ENCODE peak calls at places on chromosomes 7 and 10, in six cellular contexts. S is uterus, A is hepatocyte, T is kidney epithelial cell, C is A549, U is ovary. H is an unnamed sample.

GRCh38 chr10:4283841-4284610 is 499.0 kb upstream of the KLF6 start:
- DNase-seq in T (no peak), A (no peak), U (peak; percentile 80), S (peak; percentile 67), C (no peak), H (peak; percentile 61)

GRCh38 chr10:32149257-32149955 is 93.2 kb upstream of the KIF5B start:
- DNase-seq in T (peak; percentile 47), S (peak; percentile 88), C (peak; percentile 66), U (peak; percentile 76), A (no peak), H (peak; percentile 77)

GRCh38 chr7:86943447-86943846 is 116.0 kb downstream of the ELAPOR2 start:
- DNase-seq in S (no peak), T (no peak), A (no peak), U (no peak), C (no peak), H (no peak)

GRCh38 chr10:79068562-79069324 is at the start of gene ZMIZ1:
- DNase-seq in C (peak; percentile 92), U (peak; percentile 92), A (peak; percentile 93), T (peak; percentile 61), S (peak; percentile 90), H (peak; percentile 65)

GRCh38 chr10:50515420-50515819 is 108.3 kb downstream of the SGMS1 start:
- DNase-seq in T (no peak), C (no peak), U (no peak), S (no peak), A (no peak), H (no peak)

GRCh38 chr10:132689721-132690360 is 96.1 kb downstream of the NKX6-2 start:
- DNase-seq in C (no peak), S (no peak), T (no peak), U (peak; percentile 19), A (no peak), H (no peak)

GRCh38 chr7:112707655-112708054 is 82.5 kb downstream of the TMEM168 start:
- DNase-seq in U (no peak), A (no peak), T (no peak), C (no peak), S (no peak), H (no peak)

GRCh38 chr10:61898435-61898778 is 3.1 kb upstream of the ARID5B start:
- DNase-seq in A (no peak), S (no peak), U (no peak), C (no peak), T (no peak), H (no peak)

GRCh38 chr10:93300518-93300917 is 181.6 kb downstream of the MYOF start:
- DNase-seq in A (no peak), C (no peak), T (no peak), S (no peak), U (no peak), H (no peak)

GRCh38 chr10:93296151-93296550 is 186.0 kb downstream of the MYOF start:
- DNase-seq in T (no peak), U (no peak), S (no peak), A (no peak), C (no peak), H (no peak)

GRCh38 chr10:93300981-93301380 is 181.2 kb downstream of the MYOF start:
- DNase-seq in C (no peak), U (no peak), T (no peak), A (no peak), S (no peak), H (no peak)

GRCh38 chr10:93299195-93299594 is 182.9 kb downstream of the MYOF start:
- DNase-seq in U (no peak), T (no peak), C (no peak), S (no peak), A (no peak), H (no peak)

DNA sequence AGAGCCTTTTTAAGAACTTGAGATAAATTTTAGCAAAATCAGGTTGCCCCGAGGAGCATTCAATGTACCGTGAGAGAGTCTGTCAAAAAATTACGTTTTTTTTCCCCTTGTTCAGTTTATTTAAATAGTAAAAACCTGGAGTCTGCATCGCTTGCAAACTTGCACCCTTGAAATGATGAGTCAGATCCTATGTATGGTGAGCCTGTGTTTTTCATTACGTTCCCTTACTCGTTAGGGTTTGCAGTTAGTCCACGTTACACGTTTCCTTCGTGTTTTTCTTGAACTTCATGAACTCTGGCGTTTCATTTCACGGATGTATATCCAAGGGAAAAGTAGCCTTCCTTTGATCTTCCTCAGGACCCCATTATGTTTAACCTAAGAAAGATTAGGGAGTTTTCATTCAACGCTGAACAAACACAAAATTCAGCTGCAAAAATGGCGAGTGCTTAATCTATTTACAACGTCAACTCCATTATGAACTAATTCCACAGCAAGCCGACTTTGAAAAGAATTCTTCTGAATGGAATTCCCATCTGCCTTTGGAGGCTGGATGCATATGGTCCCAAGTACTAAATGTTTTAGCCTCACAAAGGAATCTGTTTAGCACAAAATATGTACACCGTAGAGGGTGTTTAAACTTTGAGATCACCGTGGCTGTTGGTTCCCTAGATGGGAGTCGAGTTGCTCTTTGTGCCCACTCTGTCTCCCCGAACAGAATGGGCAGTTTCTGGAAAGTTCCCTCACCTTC is 182.4 kb downstream of the MYOF start:
- DNase-seq in U (no peak), S (no peak), C (no peak), T (no peak), A (no peak), H (peak; percentile 37)
- TF ChIP-seq CTCF in U (no peak), S (no peak), C (no peak), T (no peak), A (no peak), H (no peak)

DNA sequence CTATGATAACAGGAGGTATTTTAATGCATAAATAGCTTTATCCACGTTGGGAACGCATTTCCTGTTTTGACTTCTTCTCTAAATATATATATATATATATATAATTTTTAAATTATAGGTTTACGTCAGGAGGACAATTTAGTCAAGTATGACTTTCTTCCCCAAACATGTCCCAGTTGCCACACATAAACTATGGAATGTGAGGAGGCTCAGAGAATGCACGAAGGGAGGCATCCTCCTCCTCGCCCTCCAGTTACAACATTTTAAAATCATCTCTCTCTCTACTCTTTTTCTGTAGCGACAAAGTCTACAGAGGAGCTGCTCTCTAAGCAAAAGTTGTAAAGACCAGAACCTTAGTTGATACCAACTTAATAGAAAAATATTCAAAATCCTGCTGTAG is 106.9 kb upstream of the LYZL1 start:
- DNase-seq in S (no peak), U (no peak), A (no peak), C (no peak), T (no peak), H (peak; percentile 4)
- H3K4me3 ChIP-seq in S (no peak overlapping the region), U (no peak overlapping the region), A (no peak overlapping the region), C (no peak overlapping the region), T (no peak overlapping the region), H (no peak overlapping the region)

GRCh38 chr7:120986665-120987064 is 1.8 kb upstream of the CPED1 start:
- DNase-seq in T (no peak), A (no peak), C (no peak), U (no peak), S (no peak), H (no peak)
- TF ChIP-seq CTCF in T (no peak), A (no peak), C (no peak), U (no peak), S (no peak), H (no peak)

DNA sequence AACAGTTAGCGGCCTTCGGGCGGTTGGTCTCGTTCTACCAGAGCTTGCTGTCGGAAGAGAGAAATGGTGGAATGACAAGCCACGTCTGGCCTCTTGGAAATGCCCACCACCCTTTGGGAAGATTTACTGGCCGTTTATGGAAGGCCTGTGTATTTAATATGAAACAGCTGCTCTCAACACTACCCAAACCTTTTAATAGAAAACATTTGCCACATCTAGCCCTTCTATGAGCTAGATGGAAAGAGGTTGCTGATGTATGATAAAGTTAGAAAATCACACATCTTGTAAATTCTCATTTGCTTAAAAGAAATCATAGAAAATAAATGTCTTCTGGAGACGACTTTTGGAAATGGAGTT is 24.6 kb downstream of the NUP42 start:
- DNase-seq in T (no peak), C (no peak), U (no peak), S (no peak), A (no peak), H (no peak)
- H3K4me3 ChIP-seq in T (peak overlapping the region; percentile 19), C (no peak overlapping the region), U (peak overlapping the region; percentile 29), S (no peak overlapping the region), A (no peak overlapping the region), H (no peak overlapping the region)

GRCh38 chr7:40447345-40447744 is 312.5 kb downstream of the SUGCT start:
- DNase-seq in C (no peak), T (no peak), S (no peak), U (no peak), A (no peak), H (no peak)
- TF ChIP-seq CTCF in C (no peak), T (no peak), S (no peak), U (no peak), A (peak; percentile 13), H (no peak)

GRCh38 chr10:29617880-29618340 is 16.9 kb downstream of the SVIL start:
- DNase-seq in S (peak; percentile 68), T (no peak), U (peak; percentile 72), A (peak; percentile 33), C (no peak), H (no peak)
- H3K4me3 ChIP-seq in S (no peak overlapping the region), T (no peak overlapping the region), U (peak overlapping the region; percentile 13), A (no peak overlapping the region), C (no peak overlapping the region), H (no peak overlapping the region)

GRCh38 chr7:115086146-115086841 is 164.4 kb downstream of the MDFIC start:
- DNase-seq in A (no peak), S (no peak), U (no peak), T (no peak), C (no peak), H (no peak)
- TF ChIP-seq CTCF in A (no peak), S (no peak), U (no peak), T (no peak), C (peak; percentile 7), H (no peak)

DNA sequence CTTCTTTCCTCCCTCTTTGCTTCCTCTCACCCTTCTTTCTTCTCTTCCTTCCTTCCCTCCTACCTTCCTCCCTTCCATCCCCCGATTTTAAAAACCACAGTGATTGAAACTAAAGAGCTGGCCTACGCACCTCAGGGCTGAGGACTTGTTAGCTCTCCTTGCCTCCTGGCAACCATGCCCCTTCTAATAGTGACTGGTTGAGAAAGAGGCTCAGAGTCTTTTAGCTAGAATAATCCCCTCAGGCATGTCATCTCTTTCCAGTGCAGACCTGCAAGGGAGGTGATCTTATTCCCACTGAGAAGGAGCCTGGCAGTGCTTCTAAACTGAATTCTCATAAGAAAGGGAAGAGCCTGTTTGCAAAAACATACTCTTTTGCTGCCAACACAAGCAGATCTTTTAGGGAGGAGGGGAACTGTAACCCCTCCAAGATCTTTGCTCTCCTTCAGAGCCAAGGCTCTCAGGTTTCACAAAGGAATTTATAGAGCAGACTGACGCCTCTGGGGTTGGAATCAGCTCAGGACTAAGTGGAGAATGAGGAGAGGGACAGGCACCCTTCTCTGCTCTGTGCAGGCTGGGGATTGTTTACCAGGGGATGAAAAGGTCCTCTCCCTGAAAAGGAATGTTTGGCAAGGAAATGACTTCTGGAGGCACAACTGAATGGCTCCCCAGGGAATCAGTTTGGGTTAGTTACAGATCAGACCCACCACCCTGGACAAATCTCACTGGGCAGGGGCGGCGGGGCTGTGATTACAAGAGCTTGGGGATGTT is 9.4 kb upstream of the ANKRD1 start:
- DNase-seq in T (no peak), A (peak; percentile 57), S (no peak), U (peak; percentile 40), C (peak; percentile 90), H (peak; percentile 79)
- H3K4me3 ChIP-seq in T (no peak overlapping the region), A (no peak overlapping the region), S (no peak overlapping the region), U (no peak overlapping the region), C (no peak overlapping the region), H (no peak overlapping the region)

GRCh38 chr10:103350522-103351260 is at the start of gene PCGF6:
- DNase-seq in A (peak; percentile 93), C (peak; percentile 85), U (peak; percentile 92), S (peak; percentile 84), T (no peak), H (no peak)
- TF ChIP-seq CTCF in A (no peak), C (no peak), U (no peak), S (no peak), T (no peak), H (peak; percentile 19)